ENCODE peak calls at places on chromosomes 4 and X, in six cellular contexts. One of them, this sample, is unnamed.

GRCh38 chrX:108573136-108573535 is 133.5 kb downstream of the COL4A5 start:
- DNase-seq in fibroblast of lung: no peak
- DNase-seq in GM23248: no peak
- DNase-seq in right lobe of liver: no peak
- DNase-seq in HepG2: no peak
- DNase-seq in small intestine: no peak
- DNase-seq in this sample: no peak

GRCh38 chr4:178602833-178603232 is 1160.6 kb upstream of the AGA start:
- DNase-seq in fibroblast of lung: no peak
- DNase-seq in GM23248: no peak
- DNase-seq in right lobe of liver: no peak
- DNase-seq in HepG2: no peak
- DNase-seq in small intestine: no peak
- DNase-seq in this sample: no peak

GRCh38 chrX:55738969-55739368 is 21.4 kb downstream of the RRAGB start:
- DNase-seq in fibroblast of lung: no peak
- DNase-seq in GM23248: no peak
- DNase-seq in right lobe of liver: no peak
- DNase-seq in HepG2: no peak
- DNase-seq in small intestine: no peak
- DNase-seq in this sample: no peak

GRCh38 chrX:72478853-72479252 is 93.8 kb downstream of the HDAC8 start:
- DNase-seq in fibroblast of lung: no peak
- DNase-seq in GM23248: no peak
- DNase-seq in right lobe of liver: peak; percentile 13
- DNase-seq in HepG2: peak; percentile 72
- DNase-seq in small intestine: peak; percentile 20
- DNase-seq in this sample: no peak

GRCh38 chrX:8921615-8922014 is 112.3 kb downstream of the FAM9B start:
- DNase-seq in fibroblast of lung: no peak
- DNase-seq in GM23248: no peak
- DNase-seq in right lobe of liver: no peak
- DNase-seq in HepG2: no peak
- DNase-seq in small intestine: no peak
- DNase-seq in this sample: no peak

GRCh38 chrX:149962859-149963757 is 24.8 kb upstream of the EOLA2 start:
- DNase-seq in fibroblast of lung: peak; percentile 49
- DNase-seq in GM23248: peak; percentile 80
- DNase-seq in right lobe of liver: peak; percentile 51
- DNase-seq in HepG2: peak; percentile 23
- DNase-seq in small intestine: peak; percentile 46
- DNase-seq in this sample: peak; percentile 8

GRCh38 chr4:47643845-47644244 is 158.8 kb downstream of the ATP10D start:
- DNase-seq in fibroblast of lung: no peak
- DNase-seq in GM23248: no peak
- DNase-seq in right lobe of liver: no peak
- DNase-seq in HepG2: no peak
- DNase-seq in small intestine: no peak
- DNase-seq in this sample: no peak

GRCh38 chr4:127783026-127783769 is 1.1 kb downstream of the HSPA4L start:
- DNase-seq in fibroblast of lung: peak; percentile 86
- DNase-seq in GM23248: peak; percentile 66
- DNase-seq in right lobe of liver: peak; percentile 77
- DNase-seq in HepG2: peak; percentile 77
- DNase-seq in small intestine: peak; percentile 81
- DNase-seq in this sample: no peak

GRCh38 chr4:67568820-67569219 is 10.3 kb downstream of the STAP1 start:
- DNase-seq in fibroblast of lung: peak; percentile 57
- DNase-seq in GM23248: peak; percentile 41
- DNase-seq in right lobe of liver: no peak
- DNase-seq in HepG2: no peak
- DNase-seq in small intestine: no peak
- DNase-seq in this sample: no peak

GRCh38 chrX:13741695-13742094 is 7.1 kb downstream of the OFD1 start:
- DNase-seq in fibroblast of lung: no peak
- DNase-seq in GM23248: no peak
- DNase-seq in right lobe of liver: no peak
- DNase-seq in HepG2: no peak
- DNase-seq in small intestine: no peak
- DNase-seq in this sample: no peak

GRCh38 chr4:74168841-74169240 is 10.9 kb downstream of the MTHFD2L start:
- DNase-seq in fibroblast of lung: no peak
- DNase-seq in GM23248: no peak
- DNase-seq in right lobe of liver: no peak
- DNase-seq in HepG2: no peak
- DNase-seq in small intestine: no peak
- DNase-seq in this sample: no peak

GRCh38 chrX:153728095-153728494 is 3.4 kb downstream of the ABCD1 start:
- DNase-seq in fibroblast of lung: no peak
- DNase-seq in GM23248: no peak
- DNase-seq in right lobe of liver: no peak
- DNase-seq in HepG2: peak; percentile 37
- DNase-seq in small intestine: no peak
- DNase-seq in this sample: no peak

GRCh38 chr4:75790024-75790423 is 65.6 kb downstream of the USO1 start:
- DNase-seq in fibroblast of lung: no peak
- DNase-seq in GM23248: no peak
- DNase-seq in right lobe of liver: no peak
- DNase-seq in HepG2: no peak
- DNase-seq in small intestine: no peak
- DNase-seq in this sample: no peak

GRCh38 chrX:108511721-108512120 is 72.1 kb downstream of the COL4A5 start:
- DNase-seq in fibroblast of lung: peak; percentile 64
- DNase-seq in GM23248: peak; percentile 4
- DNase-seq in right lobe of liver: no peak
- DNase-seq in HepG2: no peak
- DNase-seq in small intestine: no peak
- DNase-seq in this sample: no peak

GRCh38 chr4:1532549-1533395 is 126.5 kb upstream of the NKX1-1 start:
- DNase-seq in fibroblast of lung: no peak
- DNase-seq in GM23248: no peak
- DNase-seq in right lobe of liver: no peak
- DNase-seq in HepG2: no peak
- DNase-seq in small intestine: no peak
- DNase-seq in this sample: no peak

GRCh38 chrX:131424895-131425294 is 119.0 kb upstream of the OR13H1 start:
- DNase-seq in fibroblast of lung: no peak
- DNase-seq in GM23248: no peak
- DNase-seq in right lobe of liver: no peak
- DNase-seq in HepG2: no peak
- DNase-seq in small intestine: no peak
- DNase-seq in this sample: no peak

GRCh38 chrX:154821523-154821922 is 12.9 kb downstream of the SMIM9 start:
- DNase-seq in fibroblast of lung: no peak
- DNase-seq in GM23248: no peak
- DNase-seq in right lobe of liver: no peak
- DNase-seq in HepG2: no peak
- DNase-seq in small intestine: no peak
- DNase-seq in this sample: no peak

GRCh38 chrX:40908857-40909475 is 173.6 kb upstream of the MED14 start:
- DNase-seq in fibroblast of lung: peak; percentile 86
- DNase-seq in GM23248: peak; percentile 63
- DNase-seq in right lobe of liver: no peak
- DNase-seq in HepG2: no peak
- DNase-seq in small intestine: no peak
- DNase-seq in this sample: no peak

GRCh38 chr4:105415281-105415744 is 58.5 kb downstream of the PPA2 start:
- DNase-seq in fibroblast of lung: no peak
- DNase-seq in GM23248: no peak
- DNase-seq in right lobe of liver: no peak
- DNase-seq in HepG2: no peak
- DNase-seq in small intestine: no peak
- DNase-seq in this sample: no peak

DNA sequence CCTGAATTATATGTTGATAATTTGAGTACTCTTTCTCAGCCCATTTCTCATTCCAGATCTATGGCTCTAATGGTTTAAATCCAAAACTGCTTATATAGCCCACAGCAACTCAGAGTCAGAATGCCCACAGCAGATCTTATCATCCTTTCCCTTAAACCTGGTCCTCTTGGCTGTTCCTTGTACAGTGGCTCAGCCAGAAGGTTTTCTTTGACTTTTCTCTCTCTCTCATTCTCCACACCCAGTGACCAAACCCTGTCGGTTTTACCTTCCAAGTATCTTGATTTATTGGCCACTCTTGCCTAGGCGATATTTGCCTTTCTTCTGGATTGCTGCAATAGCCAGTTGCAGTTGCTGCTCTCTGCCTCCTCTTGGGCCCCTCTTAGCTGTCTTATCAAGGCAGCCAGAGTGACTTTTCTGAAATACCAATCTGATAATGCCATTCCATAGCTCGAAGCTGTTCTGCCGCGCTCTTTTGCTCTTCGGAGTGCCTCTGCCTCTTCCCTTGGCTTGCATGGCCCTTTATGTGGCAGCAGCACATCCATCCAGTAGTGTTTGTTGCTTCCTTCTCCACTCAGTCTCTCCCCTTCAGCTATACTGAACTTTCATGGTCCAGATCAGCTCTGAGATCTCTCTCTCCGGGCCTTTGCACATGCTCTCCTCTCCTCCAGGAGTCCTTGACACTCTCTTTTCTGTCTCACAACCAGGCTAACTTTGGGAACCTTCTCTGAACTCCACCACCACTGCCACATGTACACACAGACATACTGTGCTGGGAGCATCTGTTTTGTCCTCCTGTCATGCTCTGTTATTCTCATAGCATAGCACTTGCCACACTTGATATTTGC is 11.8 kb downstream of the GAB1 start:
- DNase-seq in fibroblast of lung: no peak
- DNase-seq in GM23248: no peak
- DNase-seq in right lobe of liver: no peak
- DNase-seq in HepG2: no peak
- DNase-seq in small intestine: no peak
- DNase-seq in this sample: no peak
- H3K4me1 ChIP-seq in fibroblast of lung: peaks cover 3% of the 10 kb centered on the region
- H3K4me1 ChIP-seq in GM23248: peaks cover 11% of the 10 kb centered on the region
- H3K4me1 ChIP-seq in right lobe of liver: no peaks in the 10 kb centered on the region
- H3K4me1 ChIP-seq in HepG2: peaks cover 15% of the 10 kb centered on the region
- H3K4me1 ChIP-seq in small intestine: peaks cover 12% of the 10 kb centered on the region
- H3K4me1 ChIP-seq in this sample: no peaks in the 10 kb centered on the region

GRCh38 chr4:172997851-172998250 is 170.8 kb upstream of the GALNT7 start:
- DNase-seq in fibroblast of lung: no peak
- DNase-seq in GM23248: no peak
- DNase-seq in right lobe of liver: no peak
- DNase-seq in HepG2: no peak
- DNase-seq in small intestine: no peak
- DNase-seq in this sample: no peak
- H3K4me1 ChIP-seq in fibroblast of lung: peaks cover 9% of the 10 kb centered on the region
- H3K4me1 ChIP-seq in GM23248: peaks cover 26% of the 10 kb centered on the region
- H3K4me1 ChIP-seq in right lobe of liver: no peaks in the 10 kb centered on the region
- H3K4me1 ChIP-seq in HepG2: no peaks in the 10 kb centered on the region
- H3K4me1 ChIP-seq in small intestine: peaks cover 6% of the 10 kb centered on the region
- H3K4me1 ChIP-seq in this sample: no peaks in the 10 kb centered on the region

GRCh38 chr4:139315221-139315675 is 13.0 kb upstream of the NDUFC1 start:
- DNase-seq in fibroblast of lung: no peak
- DNase-seq in GM23248: no peak
- DNase-seq in right lobe of liver: no peak
- DNase-seq in HepG2: no peak
- DNase-seq in small intestine: no peak
- DNase-seq in this sample: no peak
- H3K4me1 ChIP-seq in fibroblast of lung: no peaks in the 10 kb centered on the region
- H3K4me1 ChIP-seq in GM23248: peaks cover 12% of the 10 kb centered on the region
- H3K4me1 ChIP-seq in right lobe of liver: no peaks in the 10 kb centered on the region
- H3K4me1 ChIP-seq in HepG2: peaks cover 20% of the 10 kb centered on the region
- H3K4me1 ChIP-seq in small intestine: peaks cover 4% of the 10 kb centered on the region
- H3K4me1 ChIP-seq in this sample: peaks cover 4% of the 10 kb centered on the region

DNA sequence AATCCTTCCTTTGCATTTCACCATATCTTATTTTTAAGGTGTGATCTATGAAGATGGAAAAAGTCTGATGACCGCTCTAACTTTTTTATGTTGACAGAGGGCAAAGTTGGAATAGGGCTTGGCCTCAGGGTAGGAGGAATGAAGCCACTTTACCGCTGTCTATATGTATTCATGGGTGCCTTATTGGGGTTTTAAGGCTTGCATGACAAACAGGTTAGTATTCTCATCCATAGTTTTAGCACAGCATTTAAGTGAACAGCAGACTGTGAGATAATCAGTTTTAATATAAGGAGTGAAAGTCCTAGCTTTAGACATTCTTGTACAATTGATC is 81.7 kb upstream of the BMP2K start:
- DNase-seq in fibroblast of lung: no peak
- DNase-seq in GM23248: no peak
- DNase-seq in right lobe of liver: no peak
- DNase-seq in HepG2: no peak
- DNase-seq in small intestine: no peak
- DNase-seq in this sample: no peak
- H3K4me1 ChIP-seq in fibroblast of lung: no peaks in the 10 kb centered on the region
- H3K4me1 ChIP-seq in GM23248: peaks cover 21% of the 10 kb centered on the region
- H3K4me1 ChIP-seq in right lobe of liver: no peaks in the 10 kb centered on the region
- H3K4me1 ChIP-seq in HepG2: no peaks in the 10 kb centered on the region
- H3K4me1 ChIP-seq in small intestine: no peaks in the 10 kb centered on the region
- H3K4me1 ChIP-seq in this sample: no peaks in the 10 kb centered on the region

DNA sequence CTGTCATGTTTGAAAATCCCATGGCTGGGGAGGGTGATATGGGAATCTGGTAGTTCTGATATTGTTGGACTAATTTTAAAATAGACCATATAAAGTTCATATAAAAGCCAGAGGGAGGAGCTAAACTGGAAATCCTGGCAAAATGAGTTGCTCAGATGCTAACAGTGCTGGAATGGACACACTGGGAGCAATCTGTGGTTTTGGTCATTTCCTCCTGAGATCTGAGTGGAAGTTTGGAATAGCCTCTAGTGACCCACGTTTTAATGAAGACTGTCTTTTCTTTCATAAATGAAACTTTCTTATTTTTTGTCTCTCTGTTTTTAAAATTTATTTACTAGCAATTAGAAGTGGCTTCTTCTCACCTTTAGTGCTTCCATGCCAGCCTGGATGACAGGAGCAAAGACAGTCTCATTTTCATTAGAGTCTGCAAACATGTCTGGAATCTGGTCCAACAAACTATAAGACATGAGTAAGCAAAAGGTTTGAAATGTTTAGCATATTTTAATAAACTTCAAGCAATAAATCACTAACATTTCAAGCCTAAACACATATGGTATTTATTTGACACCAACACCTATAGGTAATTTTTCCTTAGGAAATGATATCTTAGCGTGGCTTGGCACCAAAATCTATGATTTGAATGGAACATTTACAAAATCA is 66.6 kb downstream of the METTL14 start:
- DNase-seq in fibroblast of lung: peak; percentile 86
- DNase-seq in GM23248: peak; percentile 74
- DNase-seq in right lobe of liver: no peak
- DNase-seq in HepG2: no peak
- DNase-seq in small intestine: no peak
- DNase-seq in this sample: no peak
- H3K4me1 ChIP-seq in fibroblast of lung: peaks cover 9% of the 10 kb centered on the region
- H3K4me1 ChIP-seq in GM23248: peaks cover 50% of the 10 kb centered on the region
- H3K4me1 ChIP-seq in right lobe of liver: no peaks in the 10 kb centered on the region
- H3K4me1 ChIP-seq in HepG2: peaks cover 19% of the 10 kb centered on the region
- H3K4me1 ChIP-seq in small intestine: peaks cover 5% of the 10 kb centered on the region
- H3K4me1 ChIP-seq in this sample: no peaks in the 10 kb centered on the region

GRCh38 chr4:8160572-8160971 is 2.0 kb upstream of the ABLIM2 start:
- DNase-seq in fibroblast of lung: no peak
- DNase-seq in GM23248: no peak
- DNase-seq in right lobe of liver: no peak
- DNase-seq in HepG2: no peak
- DNase-seq in small intestine: no peak
- DNase-seq in this sample: no peak
- H3K4me1 ChIP-seq in fibroblast of lung: peaks cover 5% of the 10 kb centered on the region
- H3K4me1 ChIP-seq in GM23248: no peaks in the 10 kb centered on the region
- H3K4me1 ChIP-seq in right lobe of liver: no peaks in the 10 kb centered on the region
- H3K4me1 ChIP-seq in HepG2: peaks cover 7% of the 10 kb centered on the region
- H3K4me1 ChIP-seq in small intestine: peaks cover 3% of the 10 kb centered on the region
- H3K4me1 ChIP-seq in this sample: peaks cover 7% of the 10 kb centered on the region

This sample was measured in NT2/D1.